ENCODE peak calls at places on chromosome 9, in nine cellular contexts. G is brain microvascular endothelial cell, F is stomach, K is fibroblast of pulmonary artery, H is MM.1S, A is heart right ventricle, Q is foreskin keratinocyte, V is lower lobe of right lung, X is coronary artery. S is an unnamed sample.

GRCh38 chr9:137242329-137243204 is 1.5 kb downstream of the TUBB4B start:
- DNase-seq in G (no peak), F (no peak), K (no peak), H (no peak), A (no peak), Q (no peak), V (no peak), X (no peak), S (no peak)

GRCh38 chr9:106478312-106479099 is 384.5 kb upstream of the ZNF462 start:
- DNase-seq in G (no peak), F (no peak), K (no peak), H (no peak), A (peak), Q (no peak), V (no peak), X (no peak), S (no peak)

GRCh38 chr9:12801663-12802062 is 26.8 kb downstream of the LURAP1L start:
- DNase-seq in G (no peak), F (no peak), K (no peak), H (no peak), A (no peak), Q (no peak), V (no peak), X (no peak), S (no peak)

GRCh38 chr9:1916676-1917075 is 98.5 kb upstream of the SMARCA2 start:
- DNase-seq in G (no peak), F (no peak), K (peak), H (no peak), A (no peak), Q (no peak), V (no peak), X (no peak), S (no peak)

GRCh38 chr9:37903581-37903830 is 421 bp downstream of the SLC25A51 start:
- DNase-seq in G (peak), F (no peak), K (no peak), H (peak), A (no peak), Q (no peak), V (no peak), X (no peak), S (peak)

GRCh38 chr9:133960568-133961129 is 31.5 kb downstream of the VAV2 start:
- DNase-seq in G (no peak), F (peak), K (peak), H (no peak), A (no peak), Q (peak), V (peak), X (no peak), S (no peak)

GRCh38 chr9:36318212-36318802 is 60.1 kb upstream of the GNE start:
- DNase-seq in G (no peak), F (no peak), K (no peak), H (no peak), A (no peak), Q (no peak), V (no peak), X (no peak), S (no peak)

GRCh38 chr9:132041825-132042224 is 37.8 kb downstream of the MED27 start:
- DNase-seq in G (no peak), F (no peak), K (no peak), H (no peak), A (no peak), Q (no peak), V (no peak), X (no peak), S (no peak)

GRCh38 chr9:20611751-20612287 is 10.5 kb downstream of the MLLT3 start:
- DNase-seq in G (peak), F (no peak), K (peak), H (no peak), A (no peak), Q (peak), V (no peak), X (no peak), S (no peak)

GRCh38 chr9:34957492-34958410 is at the start of gene PHF24:
- DNase-seq in G (no peak), F (no peak), K (no peak), H (peak), A (no peak), Q (no peak), V (no peak), X (no peak), S (peak)

GRCh38 chr9:105148328-105149006 is 96.0 kb upstream of the SLC44A1 start:
- DNase-seq in G (no peak), F (no peak), K (no peak), H (no peak), A (no peak), Q (no peak), V (no peak), X (no peak), S (no peak)

DNA sequence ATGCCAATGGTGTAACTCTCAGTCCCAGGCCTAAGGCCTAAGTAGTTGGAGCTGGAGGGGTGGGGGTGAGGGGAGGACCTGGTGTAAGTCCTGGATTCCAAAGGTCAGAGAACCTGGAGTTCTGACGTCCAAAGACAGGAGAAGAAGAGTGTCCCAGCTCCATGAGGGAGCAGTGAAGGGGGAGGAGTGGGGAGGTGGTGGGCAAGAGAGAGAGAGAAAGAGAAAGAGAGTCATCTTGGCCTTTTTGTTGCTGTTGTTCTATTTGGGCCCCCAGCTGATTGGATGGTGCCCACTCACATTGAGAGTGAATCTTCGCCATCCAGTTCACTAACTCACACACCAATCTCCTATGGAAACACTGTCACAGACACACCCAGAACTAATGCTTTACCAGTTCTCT is 198.9 kb downstream of the DAB2IP start:
- DNase-seq in G (no peak), F (no peak), K (no peak), H (no peak), A (no peak), Q (no peak), V (no peak), X (peak), S (no peak)
- TF ChIP-seq CTCF in G (no peak), F (no peak), K (no peak), H (no peak), A (no peak), Q (no peak), V (no peak), X (no peak), S (no peak)

GRCh38 chr9:124218438-124219289 is 39.1 kb upstream of the NEK6 start:
- DNase-seq in G (peak), F (peak), K (peak), H (peak), A (peak), Q (peak), V (peak), X (peak), S (peak)
- TF ChIP-seq CTCF in G (peak), F (no peak), K (peak), H (no peak), A (no peak), Q (no peak), V (no peak), X (no peak), S (no peak)

GRCh38 chr9:93261281-93261680 is 77.3 kb downstream of the WNK2 start:
- DNase-seq in G (no peak), F (peak), K (no peak), H (no peak), A (no peak), Q (no peak), V (no peak), X (no peak), S (no peak)
- TF ChIP-seq CTCF in G (no peak), F (no peak), K (no peak), H (no peak), A (no peak), Q (peak), V (no peak), X (no peak), S (no peak)

GRCh38 chr9:119020284-119020683 is 349.0 kb downstream of the BRINP1 start:
- DNase-seq in G (no peak), F (no peak), K (no peak), H (no peak), A (peak), Q (no peak), V (no peak), X (no peak), S (no peak)
- TF ChIP-seq CTCF in G (no peak), F (no peak), K (no peak), H (no peak), A (no peak), Q (no peak), V (no peak), X (no peak), S (no peak)

S was measured in Calu3.